ENCODE peak calls at places on chromosomes 2 and 18, in five cellular contexts. G, M, P, I and Z are unnamed samples.

GRCh38 chr18:398866-399637 is 101.4 kb downstream of the COLEC12 start:
- DNase-seq in G (no peak), M (no peak), P (no peak), I (no peak), Z (no peak)

GRCh38 chr2:26008851-26009566 is 24.9 kb upstream of the RAB10 start:
- DNase-seq in G (no peak), M (no peak), P (peak; percentile 72), I (peak; percentile 89), Z (peak; percentile 78)

GRCh38 chr2:96251721-96252292 is 14.0 kb downstream of the TMEM127 start:
- DNase-seq in G (no peak), M (no peak), P (peak; percentile 77), I (peak; percentile 32), Z (no peak)

GRCh38 chr2:231200805-231201474 is 2.5 kb downstream of the ARMC9 start:
- DNase-seq in G (no peak), M (no peak), P (no peak), I (no peak), Z (no peak)

GRCh38 chr2:236769981-236770671 is 200.5 kb downstream of the ACKR3 start:
- DNase-seq in G (no peak), M (no peak), P (no peak), I (no peak), Z (no peak)

GRCh38 chr2:199223791-199224190 is 233.9 kb downstream of the SATB2 start:
- DNase-seq in G (no peak), M (no peak), P (no peak), I (no peak), Z (no peak)

GRCh38 chr2:143934170-143934912 is 585.6 kb downstream of the ZEB2 start:
- DNase-seq in G (no peak), M (no peak), P (no peak), I (no peak), Z (no peak)

GRCh38 chr2:181063696-181064095 is 83.3 kb downstream of the UBE2E3 start:
- DNase-seq in G (no peak), M (no peak), P (no peak), I (no peak), Z (no peak)

GRCh38 chr2:152924219-152924618 is 205.8 kb downstream of the ARL6IP6 start:
- DNase-seq in G (no peak), M (no peak), P (no peak), I (no peak), Z (no peak)

GRCh38 chr2:160506371-160507045 is 12.9 kb upstream of the RBMS1 start:
- DNase-seq in G (no peak), M (no peak), P (no peak), I (no peak), Z (no peak)

GRCh38 chr18:57743008-57743407 is 60.1 kb downstream of the ATP8B1 start:
- DNase-seq in G (no peak), M (no peak), P (no peak), I (no peak), Z (peak; percentile 17)

GRCh38 chr2:165120740-165121467 is 82.9 kb downstream of the SCN3A start:
- DNase-seq in G (no peak), M (no peak), P (no peak), I (no peak), Z (no peak)

GRCh38 chr2:120767486-120768005 is 31.9 kb downstream of the GLI2 start:
- DNase-seq in G (no peak), M (peak; percentile 9), P (peak; percentile 20), I (no peak), Z (no peak)

GRCh38 chr2:110876167-110876999 is 144.0 kb downstream of the ACOXL start:
- DNase-seq in G (no peak), M (no peak), P (no peak), I (no peak), Z (no peak)

GRCh38 chr2:168490916-168491605 is 35.0 kb downstream of the CERS6 start:
- DNase-seq in G (no peak), M (no peak), P (no peak), I (no peak), Z (no peak)

GRCh38 chr2:53234548-53234903 is 533.1 kb upstream of the CHAC2 start:
- DNase-seq in G (no peak), M (no peak), P (no peak), I (no peak), Z (peak; percentile 32)

GRCh38 chr2:233430091-233430490 is 75.8 kb downstream of the DGKD start:
- DNase-seq in G (no peak), M (no peak), P (no peak), I (no peak), Z (no peak)

GRCh38 chr18:58348517-58348916 is 280.4 kb downstream of the ALPK2 start:
- DNase-seq in G (no peak), M (no peak), P (no peak), I (no peak), Z (no peak)

GRCh38 chr2:37795938-37796337 is 124.5 kb upstream of the CDC42EP3 start:
- DNase-seq in G (no peak), M (no peak), P (no peak), I (no peak), Z (no peak)

GRCh38 chr2:159515482-159515881 is 100.9 kb downstream of the BAZ2B start:
- DNase-seq in G (no peak), M (no peak), P (no peak), I (no peak), Z (no peak)

GRCh38 chr2:54332386-54332785 is 76.4 kb upstream of the TSPYL6 start:
- DNase-seq in G (no peak), M (no peak), P (no peak), I (no peak), Z (no peak)

GRCh38 chr2:88307817-88308216 is 137.7 kb downstream of the THNSL2 start:
- DNase-seq in G (no peak), M (no peak), P (no peak), I (no peak), Z (no peak)

GRCh38 chr2:179917272-179917671 is 55.9 kb upstream of the ZNF385B start:
- DNase-seq in G (no peak), M (no peak), P (no peak), I (no peak), Z (no peak)

GRCh38 chr2:29733945-29734344 is 187.4 kb downstream of the ALK start:
- DNase-seq in G (no peak), M (no peak), P (no peak), I (no peak), Z (no peak)

GRCh38 chr2:187617925-187618324 is 63.7 kb upstream of the TFPI start:
- DNase-seq in G (no peak), M (no peak), P (no peak), I (no peak), Z (no peak)

GRCh38 chr2:240705204-240705781 is 13.6 kb downstream of the AQP12A start:
- DNase-seq in G (no peak), M (no peak), P (peak; percentile 22), I (no peak), Z (no peak)

GRCh38 chr18:1906421-1906820 is 664.9 kb downstream of the METTL4 start:
- DNase-seq in G (no peak), M (no peak), P (no peak), I (peak; percentile 8), Z (no peak)

GRCh38 chr18:73891572-73892421 is 255.8 kb downstream of the FBXO15 start:
- DNase-seq in G (no peak), M (no peak), P (no peak), I (no peak), Z (no peak)

GRCh38 chr18:56575819-56576663 is 62.4 kb downstream of the TXNL1 start:
- DNase-seq in G (no peak), M (no peak), P (no peak), I (no peak), Z (no peak)

GRCh38 chr2:216651370-216651881 is 18.2 kb downstream of the IGFBP2 start:
- DNase-seq in G (no peak), M (no peak), P (no peak), I (no peak), Z (no peak)

GRCh38 chr2:112996635-112997034 is 8.6 kb upstream of the IL36A start:
- DNase-seq in G (no peak), M (no peak), P (no peak), I (no peak), Z (no peak)

GRCh38 chr2:175048275-175048674 is 43.1 kb upstream of the CHN1 start:
- DNase-seq in G (no peak), M (no peak), P (no peak), I (no peak), Z (no peak)

GRCh38 chr2:70124983-70125480 is 37.8 kb downstream of the PCBP1 start:
- DNase-seq in G (no peak), M (peak; percentile 66), P (peak; percentile 78), I (peak; percentile 39), Z (peak; percentile 69)

GRCh38 chr18:31424383-31424988 is 23.1 kb upstream of the DSG3 start:
- DNase-seq in G (no peak), M (no peak), P (no peak), I (no peak), Z (peak; percentile 57)

GRCh38 chr2:240302933-240303332 is 132.5 kb upstream of the GPC1 start:
- DNase-seq in G (no peak), M (no peak), P (no peak), I (no peak), Z (no peak)

GRCh38 chr2:157557770-157558169 is 70.9 kb downstream of the ACVR1C start:
- DNase-seq in G (no peak), M (no peak), P (no peak), I (no peak), Z (no peak)
- H3K4me3 ChIP-seq in G (no peak overlapping the region), M (no peak overlapping the region), P (no peak overlapping the region), I (no peak overlapping the region), Z (no peak overlapping the region)

GRCh38 chr18:37419866-37420265 is 145.7 kb downstream of the CELF4 start:
- DNase-seq in G (no peak), M (no peak), P (no peak), I (no peak), Z (no peak)

GRCh38 chr18:37421349-37422080 is 144.1 kb downstream of the CELF4 start:
- DNase-seq in G (no peak), M (no peak), P (no peak), I (no peak), Z (no peak)

GRCh38 chr18:37419272-37419671 is 146.3 kb downstream of the CELF4 start:
- DNase-seq in G (no peak), M (no peak), P (no peak), I (no peak), Z (no peak)

GRCh38 chr18:37422116-37422515 is 143.5 kb downstream of the CELF4 start:
- DNase-seq in G (no peak), M (no peak), P (no peak), I (no peak), Z (no peak)

GRCh38 chr18:37420315-37420880 is 145.2 kb downstream of the CELF4 start:
- DNase-seq in G (no peak), M (no peak), P (no peak), I (no peak), Z (no peak)
- H3K27ac ChIP-seq in G (no peak overlapping the region), M (no peak overlapping the region), P (no peak overlapping the region), I (no peak overlapping the region), Z (no peak overlapping the region)

DNA sequence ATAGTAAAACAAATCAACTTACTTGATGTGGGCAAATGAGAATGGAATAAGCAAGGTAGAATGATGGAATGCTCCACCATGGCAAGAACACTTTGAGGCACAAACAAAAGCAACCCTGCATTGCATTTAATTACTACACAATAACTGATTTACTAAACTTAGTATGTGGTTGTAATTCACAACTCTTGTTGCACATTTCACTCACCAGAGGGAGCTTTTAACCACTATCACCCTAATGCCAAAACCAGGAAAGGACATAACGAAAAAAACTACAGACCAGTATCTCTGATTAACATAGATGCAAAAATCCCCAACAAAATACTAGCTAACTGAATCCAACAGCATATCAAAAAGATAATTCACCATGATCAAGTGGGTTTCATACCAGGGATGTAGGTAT is 659.8 kb downstream of the CPS1 start:
- DNase-seq in G (no peak), M (no peak), P (no peak), I (no peak), Z (no peak)
- TF ChIP-seq CTCF in G (no peak), M (no peak), P (no peak), I (no peak), Z (no peak)

GRCh38 chr2:207970138-207970824 is 55.0 kb downstream of the PLEKHM3 start:
- DNase-seq in G (no peak), M (no peak), P (no peak), I (no peak), Z (no peak)
- H3K4me3 ChIP-seq in G (no peak overlapping the region), M (no peak overlapping the region), P (no peak overlapping the region), I (no peak overlapping the region), Z (no peak overlapping the region)